ENCODE peak calls at places on chromosomes 12 and 14, in six cellular contexts. One of them, this sample, is unnamed.

GRCh38 chr12:6946033-6946919 is 2.5 kb downstream of the C12orf57 start:
- DNase-seq in A549: peak
- DNase-seq in SK-N-SH: peak
- DNase-seq in HepG2: peak
- DNase-seq in K562: peak
- DNase-seq in GM12878: peak
- DNase-seq in this sample: no peak

GRCh38 chr12:71243375-71243774 is 85.6 kb upstream of the TSPAN8 start:
- DNase-seq in A549: no peak
- DNase-seq in SK-N-SH: no peak
- DNase-seq in HepG2: no peak
- DNase-seq in K562: no peak
- DNase-seq in GM12878: no peak
- DNase-seq in this sample: no peak

GRCh38 chr12:48615681-48616080 is 45.8 kb upstream of the LALBA start:
- DNase-seq in A549: no peak
- DNase-seq in SK-N-SH: no peak
- DNase-seq in HepG2: no peak
- DNase-seq in K562: peak
- DNase-seq in GM12878: no peak
- DNase-seq in this sample: no peak

GRCh38 chr12:48933664-48934311 is 8.5 kb upstream of the FKBP11 start:
- DNase-seq in A549: no peak
- DNase-seq in SK-N-SH: no peak
- DNase-seq in HepG2: no peak
- DNase-seq in K562: no peak
- DNase-seq in GM12878: no peak
- DNase-seq in this sample: no peak

GRCh38 chr12:7123806-7124519 is 4.7 kb downstream of the RBP5 start:
- DNase-seq in A549: no peak
- DNase-seq in SK-N-SH: no peak
- DNase-seq in HepG2: peak
- DNase-seq in K562: peak
- DNase-seq in GM12878: no peak
- DNase-seq in this sample: no peak

GRCh38 chr14:77488558-77488957 is 10.1 kb downstream of the ISM2 start:
- DNase-seq in A549: no peak
- DNase-seq in SK-N-SH: no peak
- DNase-seq in HepG2: no peak
- DNase-seq in K562: no peak
- DNase-seq in GM12878: no peak
- DNase-seq in this sample: no peak

GRCh38 chr12:20508362-20508761 is 140.0 kb downstream of the PDE3A start:
- DNase-seq in A549: peak
- DNase-seq in SK-N-SH: no peak
- DNase-seq in HepG2: no peak
- DNase-seq in K562: no peak
- DNase-seq in GM12878: no peak
- DNase-seq in this sample: no peak

GRCh38 chr14:99574099-99574880 is 29.7 kb downstream of the CCDC85C start:
- DNase-seq in A549: peak
- DNase-seq in SK-N-SH: peak
- DNase-seq in HepG2: peak
- DNase-seq in K562: no peak
- DNase-seq in GM12878: no peak
- DNase-seq in this sample: peak

GRCh38 chr14:74404435-74404834 is 21.6 kb downstream of the SYNDIG1L start:
- DNase-seq in A549: no peak
- DNase-seq in SK-N-SH: no peak
- DNase-seq in HepG2: no peak
- DNase-seq in K562: no peak
- DNase-seq in GM12878: no peak
- DNase-seq in this sample: no peak

GRCh38 chr14:93715279-93715927 is 72.9 kb downstream of the PRIMA1 start:
- DNase-seq in A549: no peak
- DNase-seq in SK-N-SH: peak
- DNase-seq in HepG2: no peak
- DNase-seq in K562: no peak
- DNase-seq in GM12878: no peak
- DNase-seq in this sample: peak

GRCh38 chr14:67232066-67232465 is 9.2 kb upstream of the PALS1 start:
- DNase-seq in A549: no peak
- DNase-seq in SK-N-SH: peak
- DNase-seq in HepG2: no peak
- DNase-seq in K562: no peak
- DNase-seq in GM12878: no peak
- DNase-seq in this sample: no peak

GRCh38 chr14:67232631-67233030 is 8.6 kb upstream of the PALS1 start:
- DNase-seq in A549: no peak
- DNase-seq in SK-N-SH: peak
- DNase-seq in HepG2: no peak
- DNase-seq in K562: no peak
- DNase-seq in GM12878: no peak
- DNase-seq in this sample: no peak

DNA sequence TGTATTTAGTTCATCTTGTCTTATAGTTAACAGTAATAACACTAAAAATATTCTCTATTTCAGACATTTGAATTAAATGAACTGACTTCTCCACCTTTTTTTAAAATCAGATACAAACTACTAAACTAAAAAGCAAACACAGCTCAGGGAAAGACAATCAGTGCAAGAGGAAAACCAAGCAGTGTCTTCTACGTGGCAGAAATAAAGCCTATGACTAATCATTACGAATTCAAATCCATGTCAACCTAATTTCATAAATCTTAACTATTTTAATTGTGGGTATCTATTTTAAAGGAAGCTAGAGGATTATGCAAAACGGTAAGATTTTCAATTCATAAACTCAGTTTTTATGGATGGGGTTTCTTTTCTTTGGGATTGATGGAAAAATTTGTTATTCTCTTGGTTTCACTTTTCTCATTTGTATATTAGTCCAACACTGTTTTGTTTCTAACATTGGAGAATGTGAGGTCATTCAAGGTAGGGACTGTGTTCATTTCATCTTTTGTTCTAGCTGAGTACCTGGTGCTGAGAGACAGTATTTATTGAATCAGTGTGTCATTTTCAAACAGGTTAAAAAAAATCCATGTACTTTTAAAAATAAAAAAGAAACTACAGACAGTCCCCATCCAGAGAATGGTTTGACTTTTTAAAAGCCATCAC is 12.8 kb upstream of the PALS1 start:
- DNase-seq in A549: no peak
- DNase-seq in SK-N-SH: no peak
- DNase-seq in HepG2: no peak
- DNase-seq in K562: no peak
- DNase-seq in GM12878: no peak
- DNase-seq in this sample: no peak
- TF ChIP-seq CHD2 in A549: no peak
- TF ChIP-seq CHD2 in SK-N-SH: no peak
- TF ChIP-seq CHD2 in HepG2: no peak
- TF ChIP-seq CHD2 in K562: no peak
- TF ChIP-seq CHD2 in GM12878: no peak
- TF ChIP-seq CHD2 in this sample: no peak

GRCh38 chr12:1479645-1480044 is 114.7 kb downstream of the FBXL14 start:
- DNase-seq in A549: no peak
- DNase-seq in SK-N-SH: no peak
- DNase-seq in HepG2: no peak
- DNase-seq in K562: no peak
- DNase-seq in GM12878: no peak
- DNase-seq in this sample: no peak
- TF ChIP-seq CHD2 in A549: no peak
- TF ChIP-seq CHD2 in SK-N-SH: no peak
- TF ChIP-seq CHD2 in HepG2: no peak
- TF ChIP-seq CHD2 in K562: no peak
- TF ChIP-seq CHD2 in GM12878: no peak
- TF ChIP-seq CHD2 in this sample: no peak

GRCh38 chr14:89442280-89442679 is 25.2 kb upstream of the FOXN3 start:
- DNase-seq in A549: no peak
- DNase-seq in SK-N-SH: no peak
- DNase-seq in HepG2: no peak
- DNase-seq in K562: no peak
- DNase-seq in GM12878: no peak
- DNase-seq in this sample: no peak

GRCh38 chr14:89444536-89445125 is 27.6 kb upstream of the FOXN3 start:
- DNase-seq in A549: no peak
- DNase-seq in SK-N-SH: no peak
- DNase-seq in HepG2: no peak
- DNase-seq in K562: no peak
- DNase-seq in GM12878: no peak
- DNase-seq in this sample: no peak

GRCh38 chr14:89443002-89443660 is 26.1 kb upstream of the FOXN3 start:
- DNase-seq in A549: no peak
- DNase-seq in SK-N-SH: no peak
- DNase-seq in HepG2: no peak
- DNase-seq in K562: no peak
- DNase-seq in GM12878: no peak
- DNase-seq in this sample: no peak

GRCh38 chr14:89445252-89445973 is 28.4 kb upstream of the FOXN3 start:
- DNase-seq in A549: no peak
- DNase-seq in SK-N-SH: no peak
- DNase-seq in HepG2: no peak
- DNase-seq in K562: no peak
- DNase-seq in GM12878: no peak
- DNase-seq in this sample: no peak

GRCh38 chr14:89444044-89444443 is 27.0 kb upstream of the FOXN3 start:
- DNase-seq in A549: no peak
- DNase-seq in SK-N-SH: no peak
- DNase-seq in HepG2: no peak
- DNase-seq in K562: no peak
- DNase-seq in GM12878: no peak
- DNase-seq in this sample: no peak
- TF ChIP-seq CHD2 in A549: no peak
- TF ChIP-seq CHD2 in SK-N-SH: no peak
- TF ChIP-seq CHD2 in HepG2: no peak
- TF ChIP-seq CHD2 in K562: no peak
- TF ChIP-seq CHD2 in GM12878: no peak
- TF ChIP-seq CHD2 in this sample: no peak

GRCh38 chr12:26188641-26189040 is 6.7 kb upstream of the SSPN start:
- DNase-seq in A549: no peak
- DNase-seq in SK-N-SH: no peak
- DNase-seq in HepG2: no peak
- DNase-seq in K562: no peak
- DNase-seq in GM12878: no peak
- DNase-seq in this sample: no peak

GRCh38 chr12:26188132-26188531 is 7.2 kb upstream of the SSPN start:
- DNase-seq in A549: no peak
- DNase-seq in SK-N-SH: no peak
- DNase-seq in HepG2: no peak
- DNase-seq in K562: no peak
- DNase-seq in GM12878: no peak
- DNase-seq in this sample: no peak

GRCh38 chr12:26185532-26186320 is 9.6 kb upstream of the SSPN start:
- DNase-seq in A549: no peak
- DNase-seq in SK-N-SH: no peak
- DNase-seq in HepG2: no peak
- DNase-seq in K562: no peak
- DNase-seq in GM12878: no peak
- DNase-seq in this sample: no peak

GRCh38 chr12:26187429-26187828 is 7.9 kb upstream of the SSPN start:
- DNase-seq in A549: no peak
- DNase-seq in SK-N-SH: no peak
- DNase-seq in HepG2: peak
- DNase-seq in K562: peak
- DNase-seq in GM12878: no peak
- DNase-seq in this sample: no peak

DNA sequence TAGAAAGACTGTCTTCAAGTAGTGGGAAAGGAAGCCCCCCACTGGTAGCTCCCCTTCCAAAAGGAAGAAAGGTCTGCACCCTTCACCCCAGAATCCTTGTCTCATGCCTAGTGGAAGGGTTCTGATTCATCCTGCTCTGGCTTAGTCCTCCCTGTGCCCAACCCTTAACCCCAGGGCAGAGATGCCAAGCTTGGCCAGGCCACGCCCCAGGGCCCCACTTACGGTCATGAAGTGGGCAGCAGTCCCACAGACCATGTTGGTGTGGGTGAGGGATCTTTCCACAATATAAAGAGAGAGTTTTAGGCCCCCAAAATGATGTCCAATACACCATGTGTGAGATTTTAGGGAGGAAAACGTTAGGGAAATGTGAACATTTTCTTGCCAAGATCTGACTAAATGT is 8.4 kb upstream of the SSPN start:
- DNase-seq in A549: no peak
- DNase-seq in SK-N-SH: no peak
- DNase-seq in HepG2: no peak
- DNase-seq in K562: no peak
- DNase-seq in GM12878: no peak
- DNase-seq in this sample: no peak
- TF ChIP-seq CHD2 in A549: no peak
- TF ChIP-seq CHD2 in SK-N-SH: no peak
- TF ChIP-seq CHD2 in HepG2: no peak
- TF ChIP-seq CHD2 in K562: no peak
- TF ChIP-seq CHD2 in GM12878: no peak
- TF ChIP-seq CHD2 in this sample: no peak

GRCh38 chr12:88559199-88559598 is 21.1 kb downstream of the KITLG start:
- DNase-seq in A549: no peak
- DNase-seq in SK-N-SH: no peak
- DNase-seq in HepG2: no peak
- DNase-seq in K562: no peak
- DNase-seq in GM12878: no peak
- DNase-seq in this sample: no peak

GRCh38 chr12:88559772-88560171 is 20.5 kb downstream of the KITLG start:
- DNase-seq in A549: peak
- DNase-seq in SK-N-SH: no peak
- DNase-seq in HepG2: no peak
- DNase-seq in K562: no peak
- DNase-seq in GM12878: no peak
- DNase-seq in this sample: no peak

GRCh38 chr12:88566430-88566829 is 13.8 kb downstream of the KITLG start:
- DNase-seq in A549: no peak
- DNase-seq in SK-N-SH: no peak
- DNase-seq in HepG2: peak
- DNase-seq in K562: no peak
- DNase-seq in GM12878: no peak
- DNase-seq in this sample: no peak

GRCh38 chr12:88562151-88562550 is 18.1 kb downstream of the KITLG start:
- DNase-seq in A549: no peak
- DNase-seq in SK-N-SH: no peak
- DNase-seq in HepG2: no peak
- DNase-seq in K562: no peak
- DNase-seq in GM12878: no peak
- DNase-seq in this sample: no peak

DNA sequence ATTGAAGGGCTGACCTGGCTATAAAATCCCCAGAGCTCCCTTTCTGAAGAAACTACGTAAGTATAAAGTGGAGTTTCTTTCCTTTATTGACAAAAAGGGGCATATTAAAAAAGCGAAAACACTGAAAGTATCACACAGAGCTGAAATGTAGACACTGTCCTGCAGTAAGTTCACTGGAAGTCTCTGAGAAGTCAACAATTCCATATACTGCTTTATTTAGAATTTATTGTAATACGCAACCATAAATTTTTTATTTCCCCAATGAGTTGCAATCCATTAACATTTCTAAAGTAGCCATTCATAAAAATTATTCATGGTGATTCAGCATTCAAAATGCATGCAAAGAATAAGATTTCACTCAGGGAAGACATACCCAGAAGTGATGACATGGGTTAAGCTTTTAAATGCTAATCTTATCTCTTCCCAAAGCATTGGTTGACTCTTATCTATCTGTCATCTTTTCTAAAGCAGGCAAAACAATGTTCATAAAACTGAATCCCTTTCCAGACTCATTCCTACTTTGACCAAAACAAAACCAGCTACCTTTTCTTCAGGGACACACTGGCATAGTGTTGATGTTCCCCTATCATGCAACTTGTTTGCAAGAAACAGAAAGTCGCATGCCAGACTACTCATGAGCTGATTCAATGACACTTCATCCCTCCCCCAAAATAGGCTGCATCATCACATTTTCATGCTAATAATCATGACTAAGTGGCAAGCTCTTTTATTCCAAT is 17.3 kb downstream of the KITLG start:
- DNase-seq in A549: no peak
- DNase-seq in SK-N-SH: no peak
- DNase-seq in HepG2: no peak
- DNase-seq in K562: no peak
- DNase-seq in GM12878: no peak
- DNase-seq in this sample: no peak
- TF ChIP-seq CHD2 in A549: no peak
- TF ChIP-seq CHD2 in SK-N-SH: no peak
- TF ChIP-seq CHD2 in HepG2: no peak
- TF ChIP-seq CHD2 in K562: no peak
- TF ChIP-seq CHD2 in GM12878: no peak
- TF ChIP-seq CHD2 in this sample: no peak

This sample was measured in H1.